ENCODE peak calls at places on chromosomes 7 and 10, in five cellular contexts. J, Q, R, O and B are unnamed samples.
A peak's percentile ranks its signal among the peaks of the same experiment; 100 is the strongest.

GRCh38 chr10:60353519-60354258 is 36.0 kb downstream of the ANK3 start:
- DNase-seq in J (no peak), Q (no peak), R (no peak), O (no peak), B (peak; percentile 23)

GRCh38 chr10:25059990-25060389 is 43.6 kb downstream of the THNSL1 start:
- DNase-seq in J (no peak), Q (peak; percentile 38), R (peak; percentile 20), O (peak; percentile 76), B (peak; percentile 19)

GRCh38 chr7:149573519-149573918 is 75.9 kb upstream of the ZNF746 start:
- DNase-seq in J (no peak), Q (no peak), R (no peak), O (no peak), B (no peak)

GRCh38 chr10:131172433-131172832 is 139.1 kb downstream of the TCERG1L start:
- DNase-seq in J (peak; percentile 58), Q (no peak), R (no peak), O (no peak), B (no peak)

GRCh38 chr10:129936266-129936922 is 27.7 kb downstream of the EBF3 start:
- DNase-seq in J (no peak), Q (no peak), R (no peak), O (peak; percentile 37), B (no peak)

GRCh38 chr7:158705234-158705890 is 758 bp upstream of the NCAPG2 start:
- DNase-seq in J (no peak), Q (no peak), R (no peak), O (no peak), B (no peak)

GRCh38 chr7:2729893-2730716 is 42.1 kb downstream of the AMZ1 start:
- DNase-seq in J (no peak), Q (no peak), R (no peak), O (peak; percentile 48), B (peak; percentile 66)

GRCh38 chr7:69443136-69443535 is 155.1 kb upstream of the AUTS2 start:
- DNase-seq in J (no peak), Q (no peak), R (no peak), O (no peak), B (no peak)

GRCh38 chr7:78296036-78296435 is 497.5 kb downstream of the PHTF2 start:
- DNase-seq in J (no peak), Q (no peak), R (no peak), O (no peak), B (no peak)

GRCh38 chr7:30285067-30285530 is 702 bp downstream of the ZNRF2 start:
- DNase-seq in J (no peak), Q (no peak), R (peak; percentile 10), O (peak; percentile 66), B (peak; percentile 26)

GRCh38 chr7:131066635-131067034 is 261.0 kb upstream of the MKLN1 start:
- DNase-seq in J (no peak), Q (no peak), R (no peak), O (no peak), B (no peak)

GRCh38 chr10:78212134-78212785 is 178.6 kb downstream of the RPS24 start:
- DNase-seq in J (no peak), Q (no peak), R (no peak), O (no peak), B (peak; percentile 69)

GRCh38 chr10:94545277-94546057 is at the start of gene HELLS:
- DNase-seq in J (no peak), Q (peak; percentile 32), R (peak; percentile 73), O (peak; percentile 88), B (peak; percentile 88)

GRCh38 chr10:94546616-94547175 is 1.1 kb downstream of the HELLS start:
- DNase-seq in J (no peak), Q (no peak), R (no peak), O (no peak), B (no peak)

GRCh38 chr10:94546058-94546595 is 539 bp downstream of the HELLS start:
- DNase-seq in J (no peak), Q (no peak), R (no peak), O (no peak), B (peak; percentile 33)

DNA sequence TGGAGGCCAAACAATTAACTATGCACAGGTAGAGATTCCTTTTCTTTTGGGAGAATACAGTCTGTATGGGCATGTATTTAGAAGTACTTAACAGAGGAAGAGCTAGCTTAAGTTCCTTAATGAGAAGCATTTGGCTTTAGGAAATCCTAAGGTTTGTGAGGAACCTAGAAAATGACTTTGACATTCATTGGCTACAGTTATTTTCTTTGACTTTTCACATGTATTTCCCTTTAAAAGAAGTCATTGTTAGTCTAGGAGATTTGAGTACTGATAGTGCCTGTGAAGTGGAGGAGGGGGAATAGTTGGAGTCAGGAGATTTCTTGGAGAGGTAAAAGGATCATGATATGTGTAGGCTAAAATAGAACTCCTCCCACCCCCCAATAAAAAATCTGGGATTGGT is 3.6 kb downstream of the HELLS start:
- DNase-seq in J (no peak), Q (no peak), R (no peak), O (no peak), B (no peak)
- H3K27ac ChIP-seq in J (no peak overlapping the region), Q (no peak overlapping the region), R (no peak overlapping the region), O (no peak overlapping the region), B (no peak overlapping the region)

GRCh38 chr7:100679129-100679926 is 5.8 kb downstream of the GNB2 start:
- DNase-seq in J (no peak), Q (no peak), R (peak; percentile 74), O (no peak), B (peak; percentile 39)
- TF ChIP-seq POLR2A in J (no peak), Q (no peak), R (no peak), O (no peak), B (no peak)

GRCh38 chr10:127736915-127737562 is at the start of gene FOXI2:
- DNase-seq in J (no peak), Q (no peak), R (no peak), O (no peak), B (no peak)

GRCh38 chr10:127735723-127736221 is 1.2 kb upstream of the FOXI2 start:
- DNase-seq in J (no peak), Q (no peak), R (no peak), O (no peak), B (no peak)

GRCh38 chr10:127737563-127738511 is 852 bp downstream of the FOXI2 start:
- DNase-seq in J (no peak), Q (no peak), R (no peak), O (no peak), B (peak; percentile 26)

GRCh38 chr10:127735156-127735555 is 1.8 kb upstream of the FOXI2 start:
- DNase-seq in J (no peak), Q (no peak), R (no peak), O (no peak), B (no peak)

DNA sequence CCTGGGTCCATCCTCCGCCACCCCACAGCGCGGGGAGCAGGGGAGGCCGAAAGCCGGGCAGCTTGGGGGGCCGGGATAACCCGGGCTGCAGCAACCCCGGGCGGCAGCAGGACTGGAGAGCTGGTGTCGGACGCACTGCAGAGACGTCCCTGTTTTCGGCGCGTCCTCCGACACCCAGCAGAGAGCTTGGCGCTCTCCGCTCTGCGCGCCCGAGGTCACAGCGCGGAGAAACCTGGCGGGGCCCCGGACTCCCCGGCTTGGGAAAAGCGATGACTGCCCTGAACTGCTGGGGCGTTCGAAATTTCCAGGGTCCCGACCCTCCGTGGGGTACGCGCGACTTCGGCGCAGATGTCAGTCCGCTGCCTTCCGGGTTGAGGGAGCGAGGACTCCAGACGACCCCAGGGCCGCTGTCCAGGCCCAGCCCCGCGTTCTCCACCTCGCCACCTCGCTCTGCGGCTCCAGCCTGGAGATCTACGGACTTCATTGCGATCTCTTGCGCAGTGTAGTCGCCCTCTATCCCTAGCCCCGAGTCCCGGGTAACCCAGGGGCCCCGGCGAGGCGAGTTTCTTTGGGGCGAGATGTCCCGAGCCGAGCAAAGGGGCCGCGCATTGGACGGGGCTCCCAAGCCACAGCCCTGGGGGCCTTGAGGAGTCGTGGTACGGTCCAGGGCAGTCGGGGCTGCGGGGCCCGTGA is 617 bp upstream of the FOXI2 start:
- DNase-seq in J (no peak), Q (no peak), R (no peak), O (no peak), B (no peak)
- H3K4me3 ChIP-seq in J (no peak overlapping the region), Q (peak overlapping the region; percentile 38), R (no peak overlapping the region), O (no peak overlapping the region), B (peak overlapping the region; percentile 13)

DNA sequence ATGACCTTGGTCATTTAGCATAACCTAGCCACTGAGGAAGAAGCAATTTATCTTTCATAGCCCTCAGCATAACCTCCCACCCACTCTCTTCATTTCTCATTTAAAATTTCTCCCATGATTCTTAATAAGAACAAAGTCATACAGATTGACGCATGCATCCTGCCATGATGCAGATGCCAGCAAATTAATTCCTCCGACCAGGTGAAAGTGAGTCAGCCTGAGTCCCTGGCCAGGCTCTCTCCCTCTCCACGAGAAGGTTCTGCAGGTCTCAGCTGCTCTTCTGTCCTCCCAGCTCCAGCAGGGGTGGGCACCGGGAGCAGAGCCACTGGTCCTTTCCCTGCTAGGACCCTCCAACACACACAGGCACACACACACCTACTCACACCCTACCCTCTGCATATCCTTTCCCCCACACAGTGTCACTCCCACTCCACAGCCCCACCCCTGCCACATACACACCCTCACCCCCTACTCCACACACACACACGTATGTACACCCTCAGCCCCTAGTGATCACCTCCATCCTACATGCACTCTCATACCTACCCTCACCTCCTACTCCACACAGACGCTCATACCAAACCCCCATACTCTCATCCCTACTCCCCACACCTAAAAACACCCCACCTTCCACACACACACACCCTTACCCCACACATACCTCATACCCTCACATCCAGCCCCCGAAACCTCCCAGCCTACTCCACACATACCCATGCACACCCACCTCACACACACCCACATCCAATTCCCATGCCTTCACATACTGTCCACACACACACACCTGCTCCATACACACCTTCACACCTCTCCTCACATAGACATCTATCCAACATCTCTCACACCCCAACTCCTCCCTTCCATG is 78.0 kb downstream of the FAM13C start:
- DNase-seq in J (no peak), Q (no peak), R (no peak), O (no peak), B (no peak)
- H3K27ac ChIP-seq in J (no peak overlapping the region), Q (no peak overlapping the region), R (peak overlapping the region; percentile 74), O (no peak overlapping the region), B (no peak overlapping the region)